ENCODE peak calls at places on chromosome 15, in nine cellular contexts. F is cardiac muscle cell, J is neural progenitor cell, D is A673, N is neuronal stem cell, I is uterus, K is SJCRH30, L is RWPE1, S is fibroblast of lung. Q is an unnamed sample.

GRCh38 chr15:77393471-77393840 is 26.4 kb downstream of the PEAK1 start:
- DNase-seq in I (no peak), L (no peak), D (no peak), S (peak), K (no peak), F (no peak), N (no peak), J (no peak), Q (no peak)

GRCh38 chr15:75646944-75647364 is 758 bp upstream of the SNX33 start:
- DNase-seq in N (no peak), I (no peak), D (peak), F (peak), J (peak), L (no peak), S (no peak), K (no peak), Q (no peak)

GRCh38 chr15:63765338-63765737 is 68.4 kb downstream of the HERC1 start:
- DNase-seq in L (no peak), F (no peak), N (no peak), S (no peak), D (no peak), K (no peak), J (peak), I (no peak), Q (peak)

GRCh38 chr15:68503213-68503612 is 71.2 kb upstream of the ITGA11 start:
- DNase-seq in N (no peak), S (no peak), K (no peak), F (no peak), L (no peak), J (no peak), D (no peak), I (peak), Q (no peak)

GRCh38 chr15:87739866-87740265 is 516.7 kb downstream of the NTRK3 start:
- DNase-seq in I (no peak), L (no peak), N (no peak), F (no peak), J (no peak), S (peak), D (no peak), K (no peak), Q (no peak)

GRCh38 chr15:45168751-45169551 is 18.8 kb downstream of the SHF start:
- DNase-seq in J (no peak), L (no peak), D (no peak), I (no peak), S (no peak), F (no peak), K (no peak), N (no peak), Q (no peak)

GRCh38 chr15:81865850-81866537 is 179.8 kb downstream of the MEX3B start:
- DNase-seq in D (no peak), L (no peak), F (no peak), J (no peak), S (no peak), I (no peak), K (no peak), N (no peak), Q (no peak)

GRCh38 chr15:65085990-65086679 is 9.6 kb downstream of the KBTBD13 start:
- DNase-seq in S (no peak), D (no peak), F (peak), I (no peak), L (peak), N (no peak), K (no peak), J (peak), Q (no peak)

GRCh38 chr15:71397377-71397776 is 282.1 kb downstream of the THSD4 start:
- DNase-seq in S (no peak), N (no peak), F (no peak), L (no peak), D (no peak), I (no peak), K (no peak), J (no peak), Q (no peak)

GRCh38 chr15:56767315-56767714 is 34.0 kb upstream of the ZNF280D start:
- DNase-seq in K (no peak), I (no peak), J (no peak), D (no peak), F (no peak), N (no peak), S (peak), L (no peak), Q (no peak)

GRCh38 chr15:81050259-81050658 is 49.5 kb downstream of the TLNRD1 start:
- DNase-seq in F (no peak), J (no peak), D (no peak), K (no peak), N (no peak), I (no peak), S (no peak), L (no peak), Q (no peak)

GRCh38 chr15:74489518-74490338 is 28.8 kb upstream of the UBL7 start:
- DNase-seq in N (peak), L (peak), K (peak), S (peak), J (peak), D (peak), I (peak), F (peak), Q (peak)

GRCh38 chr15:78007965-78008886 is 69.3 kb downstream of the TBC1D2B start:
- DNase-seq in S (peak), D (no peak), L (peak), J (no peak), I (peak), F (no peak), K (no peak), N (no peak), Q (no peak)

GRCh38 chr15:69499521-69500201 is 47.0 kb downstream of the RPLP1 start:
- DNase-seq in J (peak), L (no peak), D (no peak), S (no peak), K (peak), F (peak), I (no peak), N (no peak), Q (no peak)

GRCh38 chr15:96336045-96336642 is 5.6 kb downstream of the NR2F2 start:
- DNase-seq in D (peak), J (peak), K (no peak), L (no peak), I (no peak), F (no peak), S (peak), N (peak), Q (no peak)

GRCh38 chr15:59283717-59284336 is 77.2 kb downstream of the LDHAL6B start:
- DNase-seq in K (no peak), S (no peak), N (no peak), I (no peak), L (peak), F (no peak), J (no peak), D (no peak), Q (no peak)

GRCh38 chr15:69593981-69594966 is 141.7 kb downstream of the RPLP1 start:
- DNase-seq in J (no peak), L (peak), S (peak), K (peak), F (peak), D (peak), N (no peak), I (no peak), Q (no peak)

GRCh38 chr15:56918907-56919707 is 663 bp downstream of the TCF12 start:
- DNase-seq in F (peak), J (peak), S (peak), D (peak), K (peak), N (peak), L (peak), I (peak), Q (no peak)

GRCh38 chr15:48565560-48566482 is 79.7 kb downstream of the FBN1 start:
- DNase-seq in N (no peak), J (no peak), D (no peak), L (peak), I (no peak), F (no peak), S (peak), K (peak), Q (no peak)

GRCh38 chr15:36029606-36030005 is 483.6 kb upstream of the DPH6 start:
- DNase-seq in J (no peak), N (no peak), F (no peak), L (no peak), D (no peak), S (peak), K (no peak), I (no peak), Q (no peak)

GRCh38 chr15:70147178-70147760 is 49.6 kb upstream of the TLE3 start:
- DNase-seq in K (no peak), D (no peak), I (no peak), S (no peak), N (no peak), L (no peak), F (no peak), J (no peak), Q (no peak)

GRCh38 chr15:40297356-40297755 is 10.4 kb downstream of the PLCB2 start:
- DNase-seq in J (no peak), N (no peak), S (no peak), I (no peak), D (no peak), L (no peak), F (no peak), K (no peak), Q (no peak)

GRCh38 chr15:80636675-80637074 is 58.4 kb upstream of the ABHD17C start:
- DNase-seq in D (no peak), S (no peak), N (no peak), K (no peak), L (no peak), F (no peak), I (no peak), J (peak), Q (peak)

GRCh38 chr15:71752604-71753289 is 57.6 kb upstream of the NR2E3 start:
- DNase-seq in J (peak), D (peak), F (peak), S (peak), I (no peak), L (peak), N (peak), K (peak), Q (peak)

GRCh38 chr15:79370716-79371115 is 59.8 kb downstream of the TMED3 start:
- DNase-seq in N (no peak), L (no peak), S (peak), F (no peak), I (no peak), D (no peak), J (no peak), K (no peak), Q (no peak)

GRCh38 chr15:43799209-43799944 is 643 bp downstream of the SERINC4 start:
- DNase-seq in F (no peak), N (no peak), S (no peak), J (no peak), L (no peak), D (no peak), K (no peak), I (no peak), Q (no peak)

GRCh38 chr15:68252925-68253534 is 23.5 kb upstream of the CLN6 start:
- DNase-seq in I (peak), J (peak), L (peak), S (peak), F (peak), N (peak), K (peak), D (peak), Q (no peak)

GRCh38 chr15:55694652-55695150 is 48.3 kb downstream of the PRTG start:
- DNase-seq in F (peak), S (peak), I (no peak), J (peak), D (peak), L (no peak), N (no peak), K (peak), Q (peak)

GRCh38 chr15:36635681-36636080 is 56.3 kb downstream of the CDIN1 start:
- DNase-seq in I (no peak), D (no peak), L (no peak), S (no peak), K (no peak), F (no peak), J (no peak), N (no peak), Q (no peak)

GRCh38 chr15:56971571-56971970 is 53.1 kb downstream of the TCF12 start:
- DNase-seq in F (no peak), J (no peak), K (no peak), I (no peak), D (no peak), N (no peak), S (peak), L (no peak), Q (no peak)

GRCh38 chr15:83205725-83206324 is 1.8 kb downstream of the HDGFL3 start:
- DNase-seq in N (no peak), D (peak), I (no peak), F (no peak), J (no peak), S (peak), K (no peak), L (no peak), Q (no peak)

GRCh38 chr15:69758810-69759410 is 306.3 kb downstream of the RPLP1 start:
- DNase-seq in D (no peak), N (no peak), S (peak), K (no peak), F (no peak), J (no peak), L (no peak), I (no peak), Q (no peak)

GRCh38 chr15:19899021-19899824 is 642.4 kb downstream of the GOLGA6L6 start:
- DNase-seq in D (no peak), K (no peak), N (no peak), F (no peak), L (no peak), J (no peak), I (no peak), S (no peak), Q (no peak)

GRCh38 chr15:91001209-91001608 is 6.9 kb upstream of the PRC1 start:
- DNase-seq in F (no peak), L (no peak), D (no peak), K (no peak), I (no peak), N (no peak), S (no peak), J (no peak), Q (no peak)

GRCh38 chr15:64146041-64146440 is 5.5 kb upstream of the SNX22 start:
- DNase-seq in I (no peak), F (no peak), K (no peak), L (no peak), S (no peak), D (no peak), N (no peak), J (no peak), Q (no peak)

DNA sequence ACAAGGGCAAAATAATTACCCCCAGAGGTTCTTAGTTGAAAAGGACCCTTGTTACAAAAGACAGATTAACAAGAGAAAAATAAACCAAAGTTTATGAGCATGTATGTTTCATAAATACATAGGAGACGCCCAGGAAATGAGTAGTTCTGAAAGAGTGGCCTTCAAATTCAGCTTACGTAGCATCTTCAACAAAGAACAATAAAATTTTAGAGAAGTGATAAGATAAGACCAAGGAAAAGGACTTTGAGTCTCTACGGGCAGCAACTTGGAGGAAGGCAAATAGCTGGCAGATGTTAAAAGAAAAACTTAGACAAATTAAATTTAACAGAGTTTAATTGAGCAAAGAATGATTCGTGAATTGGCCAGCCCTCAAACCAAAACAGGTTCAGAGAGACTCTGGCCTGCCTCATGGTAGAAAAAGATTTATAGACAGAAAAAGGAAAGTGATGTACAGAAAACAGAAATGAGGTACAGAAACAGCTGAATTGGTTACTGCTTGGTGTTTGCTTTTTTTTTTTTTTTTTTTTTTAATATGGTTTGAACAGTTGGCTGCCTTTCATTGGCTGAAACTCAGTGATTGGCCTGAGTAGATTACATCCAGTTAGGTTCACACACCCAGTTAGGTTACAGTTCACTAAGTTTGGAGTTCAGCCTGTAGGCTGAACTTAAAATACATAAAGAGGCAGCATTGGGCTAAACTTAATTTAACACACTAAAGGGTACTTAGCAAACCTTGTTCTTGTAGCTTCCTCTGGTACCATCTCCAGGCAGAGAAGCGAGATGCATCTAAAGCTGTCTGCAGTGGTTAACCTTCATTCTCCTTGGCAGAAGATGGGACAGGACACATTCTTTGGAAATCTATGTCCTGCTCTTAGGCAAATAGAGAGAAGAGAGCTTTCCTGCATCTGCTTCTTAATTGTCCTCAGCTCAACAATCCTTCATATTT is 23.2 kb downstream of the C2CD4B start:
- DNase-seq in D (no peak), L (no peak), K (no peak), S (peak), F (no peak), N (no peak), I (no peak), J (no peak), Q (no peak)
- H3K27ac ChIP-seq in D (no peak), L (no peak), K (no peak), S (no peak), F (no peak), N (no peak), I (no peak), J (no peak), Q (no peak)

GRCh38 chr15:98842192-98842972 is 165.2 kb downstream of the PGPEP1L start:
- DNase-seq in K (no peak), J (no peak), D (no peak), L (no peak), F (no peak), I (no peak), S (no peak), N (no peak), Q (no peak)
- H3K27ac ChIP-seq in K (no peak), J (no peak), D (peak), L (no peak), F (no peak), I (no peak), S (no peak), N (no peak), Q (no peak)

DNA sequence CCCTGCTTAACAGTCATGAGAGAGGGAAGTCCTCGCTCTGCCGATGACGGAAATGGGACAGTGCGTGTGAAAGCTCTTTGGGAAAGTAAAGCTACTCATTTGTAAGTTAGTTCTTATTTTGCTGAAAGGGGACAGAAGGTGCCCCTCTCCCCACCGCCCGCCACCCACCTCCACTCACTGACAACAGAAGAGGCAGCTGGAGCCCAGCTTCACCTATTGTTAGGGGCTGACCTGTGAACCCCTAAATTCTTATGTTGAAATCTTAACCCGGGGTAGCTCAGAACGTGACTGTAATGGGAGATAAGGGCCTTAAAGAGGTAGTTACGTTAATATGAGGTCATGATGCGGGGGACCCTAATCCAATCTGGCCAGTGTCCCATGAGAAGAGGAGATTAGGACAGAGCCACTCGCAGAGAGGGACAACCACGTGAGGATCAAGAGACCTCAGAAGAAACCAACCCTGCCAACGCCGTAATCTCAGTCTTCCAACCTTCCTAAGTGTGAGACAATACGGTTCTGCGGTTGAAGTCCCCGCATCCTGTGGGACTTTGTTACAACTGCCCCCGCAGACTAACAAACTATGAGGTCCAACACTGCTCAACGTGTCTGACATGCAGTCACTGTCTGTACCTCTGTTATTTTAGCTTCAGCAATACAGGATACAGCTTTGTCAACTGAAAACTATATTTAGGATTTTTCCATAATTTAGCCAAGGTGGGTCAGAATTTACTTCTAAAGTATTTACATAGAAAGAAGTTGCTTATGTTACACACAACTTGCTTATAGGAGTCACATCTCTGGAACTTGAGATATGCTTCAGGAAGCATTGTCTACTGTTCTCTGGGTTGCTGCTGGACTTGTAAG is 51.7 kb downstream of the PCSK6 start:
- DNase-seq in D (no peak), I (no peak), K (no peak), N (no peak), L (no peak), F (no peak), S (no peak), J (no peak), Q (no peak)
- H3K27ac ChIP-seq in D (no peak), I (no peak), K (no peak), N (no peak), L (no peak), F (no peak), S (no peak), J (no peak), Q (no peak)

DNA sequence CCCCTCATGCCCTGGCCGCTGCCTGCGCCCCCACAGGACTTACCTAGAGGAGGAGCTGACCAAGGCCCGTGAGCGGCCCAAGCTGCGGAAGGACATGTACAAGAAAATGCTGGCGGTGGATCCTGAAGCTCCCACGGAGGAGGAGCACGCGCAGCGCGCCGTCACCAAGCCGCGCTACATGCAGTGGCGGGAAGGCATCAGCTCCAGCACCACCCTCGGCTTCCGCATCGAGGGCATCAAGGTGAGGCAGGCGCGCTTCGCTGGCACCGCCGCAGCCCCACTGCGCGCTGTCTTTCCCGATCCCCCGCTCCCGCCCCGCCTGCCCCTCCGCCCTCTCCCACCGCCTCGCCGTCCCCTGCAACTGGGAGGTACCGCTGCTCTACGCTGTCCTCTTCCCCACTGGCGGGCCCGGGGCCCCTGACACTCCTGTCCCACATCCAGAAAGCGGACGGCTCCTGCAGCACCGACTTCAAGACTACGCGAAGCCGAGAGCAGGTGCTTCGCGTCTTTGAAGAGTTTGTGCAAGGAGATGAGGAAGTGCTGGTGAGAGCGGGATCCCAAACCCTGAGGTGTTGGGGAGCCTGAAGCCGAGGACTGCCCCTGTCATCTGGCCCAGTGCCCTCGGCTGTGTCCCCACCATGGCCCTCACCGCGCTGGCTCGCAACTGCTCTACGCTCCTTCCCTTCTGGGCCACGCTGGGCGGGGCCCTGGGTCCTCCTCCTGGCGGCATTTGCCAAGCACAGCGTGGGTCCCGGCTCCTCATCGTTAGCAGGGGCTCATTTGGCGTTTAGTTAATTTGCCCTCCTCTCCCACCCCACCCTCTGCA is 8.5 kb downstream of the ITPKA start:
- DNase-seq in N (no peak), F (peak), I (no peak), K (no peak), J (peak), S (no peak), L (no peak), D (no peak), Q (no peak)
- H3K27ac ChIP-seq in N (no peak), F (no peak), I (no peak), K (no peak), J (no peak), S (no peak), L (no peak), D (no peak), Q (no peak)